ENCODE peak calls at places on chromosomes 13 and 19, in seven cellular contexts. F, I, Q, N, O, E and L are unnamed samples.

GRCh38 chr13:112658807-112659206 is 31.0 kb upstream of the ATP11A start:
- DNase-seq in O (peak), I (no peak), E (no peak), F (peak), N (no peak), Q (peak), L (peak)

GRCh38 chr13:68628994-68629393 is 1398.9 kb upstream of the PCDH9 start:
- DNase-seq in O (no peak), N (no peak), I (no peak), E (no peak), F (no peak), Q (no peak), L (no peak)

GRCh38 chr13:27868639-27869435 is 51.0 kb upstream of the PDX1 start:
- DNase-seq in E (no peak), N (no peak), F (peak), Q (peak), O (peak), I (no peak), L (peak)

GRCh38 chr13:26425439-26426358 is 131.8 kb upstream of the WASF3 start:
- DNase-seq in E (no peak), F (no peak), Q (peak), I (no peak), N (no peak), O (no peak), L (peak)

GRCh38 chr13:37118002-37118401 is 12.5 kb upstream of the CSNK1A1L start:
- DNase-seq in N (no peak), I (no peak), Q (no peak), F (no peak), O (no peak), E (no peak), L (no peak)

GRCh38 chr13:67094952-67095351 is 135.2 kb downstream of the PCDH9 start:
- DNase-seq in I (no peak), N (no peak), Q (peak), F (no peak), O (no peak), E (no peak), L (no peak)

GRCh38 chr13:73703606-73704005 is 430.6 kb downstream of the KLF12 start:
- DNase-seq in I (no peak), Q (no peak), O (peak), N (no peak), F (no peak), E (no peak), L (no peak)

GRCh38 chr13:42478531-42479156 is 95.3 kb upstream of the TNFSF11 start:
- DNase-seq in N (peak), I (no peak), E (no peak), F (peak), O (peak), Q (peak), L (peak)

GRCh38 chr13:34926513-34926912 is 15.6 kb upstream of the NBEA start:
- DNase-seq in Q (peak), O (peak), E (no peak), F (peak), N (no peak), I (no peak), L (peak)

GRCh38 chr19:48487544-48487943 is 18.4 kb downstream of the CYTH2 start:
- DNase-seq in N (no peak), I (no peak), O (no peak), F (no peak), E (no peak), Q (no peak), L (no peak)

GRCh38 chr13:48559638-48560320 is 26.9 kb upstream of the RCBTB2 start:
- DNase-seq in I (no peak), Q (peak), O (no peak), N (no peak), F (no peak), E (no peak), L (no peak)

GRCh38 chr19:35112995-35113693 is 2.5 kb upstream of the FXYD3 start:
- DNase-seq in I (no peak), Q (no peak), E (no peak), N (no peak), F (no peak), O (no peak), L (no peak)

GRCh38 chr19:11291991-11292390 is 4.0 kb upstream of the TSPAN16 start:
- DNase-seq in Q (no peak), I (no peak), E (no peak), N (no peak), F (no peak), O (peak), L (no peak)

GRCh38 chr13:109297628-109298027 is 488.8 kb downstream of the IRS2 start:
- DNase-seq in O (no peak), Q (peak), E (no peak), F (no peak), N (no peak), I (no peak), L (peak)

GRCh38 chr19:45643927-45644771 is 5.0 kb upstream of the EML2 start:
- DNase-seq in E (no peak), F (peak), O (no peak), N (no peak), Q (no peak), I (no peak), L (no peak)

GRCh38 chr13:70604448-70604847 is 496.2 kb upstream of the KLHL1 start:
- DNase-seq in O (no peak), F (peak), E (no peak), Q (no peak), N (no peak), I (no peak), L (no peak)

GRCh38 chr13:101515504-101515903 is 63.0 kb downstream of the ITGBL1 start:
- DNase-seq in Q (no peak), F (no peak), O (peak), E (no peak), I (no peak), N (no peak), L (no peak)

GRCh38 chr13:97133955-97134354 is 88.2 kb upstream of the MBNL2 start:
- DNase-seq in F (no peak), Q (no peak), O (peak), E (no peak), N (no peak), I (no peak), L (no peak)

GRCh38 chr19:12090807-12091206 is 26.3 kb downstream of the ZNF844 start:
- DNase-seq in F (peak), E (no peak), I (peak), O (peak), Q (peak), N (peak), L (peak)

GRCh38 chr19:13887039-13887438 is 10.1 kb downstream of the NANOS3 start:
- DNase-seq in E (no peak), I (no peak), N (no peak), O (no peak), Q (no peak), F (no peak), L (no peak)

GRCh38 chr19:15828121-15828620 is 12.7 kb upstream of the OR10H1 start:
- DNase-seq in N (no peak), O (peak), F (peak), Q (no peak), I (no peak), E (no peak), L (no peak)

GRCh38 chr19:48206402-48207093 is 36.1 kb downstream of the ZSWIM9 start:
- DNase-seq in E (no peak), Q (no peak), N (no peak), O (no peak), F (no peak), I (no peak), L (no peak)

GRCh38 chr13:108734676-108735075 is 105.3 kb downstream of the MYO16 start:
- DNase-seq in E (peak), Q (no peak), O (no peak), N (no peak), I (peak), F (peak), L (no peak)

GRCh38 chr13:111179908-111180756 is 65.0 kb downstream of the ARHGEF7 start:
- DNase-seq in N (no peak), O (peak), E (no peak), F (no peak), Q (no peak), I (no peak), L (no peak)

GRCh38 chr13:38735655-38736440 is 49.0 kb downstream of the FREM2 start:
- DNase-seq in I (no peak), E (no peak), O (peak), N (no peak), Q (no peak), F (peak), L (no peak)

GRCh38 chr13:30978981-30979956 is 46.8 kb downstream of the TEX26 start:
- DNase-seq in I (peak), N (peak), E (peak), O (peak), Q (no peak), F (peak), L (no peak)

GRCh38 chr13:29193083-29193482 is 372.9 kb downstream of the MTUS2 start:
- DNase-seq in I (no peak), F (no peak), N (no peak), E (no peak), O (no peak), Q (no peak), L (no peak)

GRCh38 chr13:29190298-29190697 is 370.2 kb downstream of the MTUS2 start:
- DNase-seq in N (no peak), O (no peak), Q (no peak), E (no peak), F (no peak), I (no peak), L (no peak)

GRCh38 chr13:29182216-29182615 is 362.1 kb downstream of the MTUS2 start:
- DNase-seq in N (no peak), O (peak), I (no peak), Q (no peak), F (no peak), E (no peak), L (no peak)

GRCh38 chr13:29187584-29187983 is 367.4 kb downstream of the MTUS2 start:
- DNase-seq in O (no peak), N (no peak), Q (no peak), I (no peak), E (no peak), F (no peak), L (no peak)
- H4K8ac ChIP-seq in O (no peak), N (no peak), Q (no peak), I (no peak), E (no peak), F (no peak), L (no peak)

GRCh38 chr13:44196186-44196751 is 177.4 kb upstream of the SERP2 start:
- DNase-seq in Q (no peak), N (no peak), E (no peak), F (no peak), O (no peak), I (no peak), L (no peak)

GRCh38 chr13:44193731-44194130 is 179.9 kb upstream of the SERP2 start:
- DNase-seq in F (no peak), I (no peak), N (no peak), Q (no peak), E (no peak), O (peak), L (no peak)

GRCh38 chr13:44199627-44200207 is 173.9 kb upstream of the SERP2 start:
- DNase-seq in I (no peak), E (no peak), N (no peak), F (no peak), Q (no peak), O (peak), L (no peak)

GRCh38 chr13:44198826-44199225 is 174.8 kb upstream of the SERP2 start:
- DNase-seq in I (no peak), Q (no peak), F (peak), O (peak), E (no peak), N (no peak), L (no peak)

GRCh38 chr13:44197791-44198770 is 175.5 kb upstream of the SERP2 start:
- DNase-seq in N (no peak), O (peak), E (no peak), I (no peak), Q (peak), F (no peak), L (peak)
- H4K8ac ChIP-seq in N (no peak), O (no peak), E (no peak), I (no peak), Q (no peak), F (no peak), L (no peak)

GRCh38 chr13:74836628-74837027 is 645.3 kb downstream of the TBC1D4 start:
- DNase-seq in F (no peak), Q (no peak), E (no peak), N (no peak), I (no peak), O (no peak), L (no peak)

GRCh38 chr13:74839656-74840055 is 642.3 kb downstream of the TBC1D4 start:
- DNase-seq in Q (peak), E (no peak), I (no peak), N (no peak), F (no peak), O (no peak), L (no peak)

GRCh38 chr13:74838096-74838495 is 643.9 kb downstream of the TBC1D4 start:
- DNase-seq in O (no peak), N (no peak), Q (no peak), F (no peak), E (no peak), I (no peak), L (no peak)

GRCh38 chr13:74841123-74841522 is 640.8 kb downstream of the TBC1D4 start:
- DNase-seq in F (no peak), E (no peak), O (no peak), I (no peak), Q (no peak), N (no peak), L (no peak)

GRCh38 chr13:74835579-74835978 is 646.4 kb downstream of the TBC1D4 start:
- DNase-seq in I (no peak), F (no peak), Q (no peak), N (no peak), O (no peak), E (no peak), L (no peak)
- H4K8ac ChIP-seq in I (no peak), F (no peak), Q (no peak), N (no peak), O (no peak), E (no peak), L (no peak)

GRCh38 chr19:5262721-5263120 is 77.9 kb downstream of the PTPRS start:
- DNase-seq in I (no peak), O (no peak), E (no peak), F (no peak), Q (no peak), N (no peak), L (no peak)

GRCh38 chr19:5260381-5260967 is 80.1 kb downstream of the PTPRS start:
- DNase-seq in O (no peak), I (no peak), F (no peak), N (no peak), E (no peak), Q (no peak), L (no peak)

GRCh38 chr19:5263615-5264014 is 77.0 kb downstream of the PTPRS start:
- DNase-seq in E (no peak), Q (no peak), F (no peak), O (peak), N (no peak), I (no peak), L (no peak)

GRCh38 chr19:5259750-5260149 is 80.9 kb downstream of the PTPRS start:
- DNase-seq in Q (no peak), I (no peak), F (no peak), E (no peak), N (no peak), O (no peak), L (no peak)

GRCh38 chr19:5261151-5261890 is 79.3 kb downstream of the PTPRS start:
- DNase-seq in Q (no peak), E (no peak), N (no peak), F (no peak), O (peak), I (no peak), L (no peak)
- H4K8ac ChIP-seq in Q (no peak), E (no peak), N (no peak), F (no peak), O (no peak), I (no peak), L (no peak)

GRCh38 chr13:58994077-58994476 is 1169.7 kb downstream of the DIAPH3 start:
- DNase-seq in O (no peak), Q (no peak), I (no peak), N (no peak), E (no peak), F (no peak), L (no peak)

GRCh38 chr13:58994778-58995177 is 1169.0 kb downstream of the DIAPH3 start:
- DNase-seq in F (no peak), Q (no peak), N (no peak), E (no peak), O (no peak), I (no peak), L (peak)

GRCh38 chr13:58992478-58993042 is 1171.2 kb downstream of the DIAPH3 start:
- DNase-seq in E (no peak), Q (no peak), O (no peak), N (no peak), I (no peak), F (no peak), L (no peak)

DNA sequence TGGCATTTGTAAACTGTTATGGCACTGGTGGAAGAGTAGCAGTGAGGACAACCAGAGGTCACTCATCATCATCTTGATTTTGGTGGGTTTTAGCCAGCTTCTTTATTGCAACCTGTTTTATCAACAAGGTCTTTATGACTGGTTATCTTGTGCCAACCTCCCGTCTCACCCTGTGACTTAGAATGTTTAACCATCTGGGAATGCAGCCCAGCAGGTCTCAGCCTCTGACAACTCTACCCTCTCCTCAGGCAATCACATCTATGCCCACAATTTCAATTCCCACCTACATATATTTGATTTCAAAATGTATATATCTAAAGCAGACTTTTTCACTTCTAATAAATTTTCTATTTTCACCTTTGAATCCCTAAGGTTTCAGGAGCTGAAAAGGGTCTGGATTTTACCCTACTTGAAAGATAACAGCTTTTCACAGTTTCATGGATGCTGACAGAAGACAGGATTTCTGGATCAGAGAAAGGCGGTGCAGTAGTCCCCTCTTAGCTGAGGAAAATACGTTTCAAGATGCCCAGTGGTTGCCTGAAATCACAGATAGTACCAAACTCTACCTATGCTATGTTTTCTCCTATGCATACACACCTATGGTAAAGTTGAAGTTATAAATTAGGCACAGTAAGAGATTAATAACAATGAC is 1171.8 kb downstream of the DIAPH3 start:
- DNase-seq in N (no peak), E (no peak), O (no peak), Q (no peak), I (no peak), F (no peak), L (no peak)
- H4K8ac ChIP-seq in N (no peak), E (no peak), O (no peak), Q (no peak), I (no peak), F (no peak), L (no peak)

DNA sequence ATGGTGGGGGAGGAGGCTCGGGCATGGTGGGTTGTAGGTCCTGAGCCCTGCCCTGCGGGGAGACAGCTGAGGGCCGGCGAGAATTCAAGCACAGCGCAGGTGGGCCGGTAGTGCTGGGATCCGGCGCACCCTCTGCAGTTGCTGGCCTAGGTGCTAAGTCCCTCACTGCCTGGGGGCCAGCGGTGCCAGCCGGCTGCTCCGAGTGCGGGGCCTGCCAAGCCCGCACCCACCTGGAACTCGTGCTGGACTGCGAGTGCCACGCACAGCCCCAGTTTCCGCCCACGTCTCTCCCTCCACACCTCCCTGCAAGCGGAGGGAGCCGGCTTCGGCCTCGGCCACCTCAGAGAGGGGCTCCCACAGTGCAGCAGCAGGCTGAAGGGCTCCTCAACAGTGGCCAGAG is 33.7 kb downstream of the EEF1AKMT1 start:
- DNase-seq in O (no peak), N (no peak), Q (no peak), I (no peak), E (no peak), F (no peak), L (no peak)
- H4K8ac ChIP-seq in O (no peak), N (no peak), Q (no peak), I (no peak), E (no peak), F (no peak), L (peak)

GRCh38 chr19:54415901-54416621 is 797 bp downstream of the TTYH1 start:
- DNase-seq in E (no peak), Q (no peak), O (no peak), N (no peak), I (no peak), F (no peak), L (no peak)

GRCh38 chr19:54416695-54417491 is 1.6 kb downstream of the TTYH1 start:
- DNase-seq in Q (no peak), O (no peak), N (no peak), I (no peak), F (no peak), E (no peak), L (no peak)

GRCh38 chr19:54412877-54413276 is 2.4 kb upstream of the TTYH1 start:
- DNase-seq in E (no peak), Q (no peak), F (no peak), I (no peak), O (no peak), N (no peak), L (no peak)

GRCh38 chr19:54415208-54415900 is at the start of gene TTYH1:
- DNase-seq in E (no peak), Q (no peak), O (no peak), I (peak), N (no peak), F (no peak), L (no peak)

GRCh38 chr19:54414156-54414555 is 1.1 kb upstream of the TTYH1 start:
- DNase-seq in E (no peak), F (no peak), I (no peak), N (no peak), Q (no peak), O (no peak), L (no peak)
- H4K8ac ChIP-seq in E (no peak), F (no peak), I (no peak), N (no peak), Q (no peak), O (no peak), L (no peak)

GRCh38 chr19:2735374-2735773 is 4.4 kb downstream of the SLC39A3 start:
- DNase-seq in E (no peak), F (no peak), Q (no peak), O (no peak), N (no peak), I (no peak), L (no peak)

GRCh38 chr19:2739602-2740313 is at the start of gene SLC39A3:
- DNase-seq in Q (peak), F (peak), N (peak), E (peak), I (peak), O (peak), L (peak)

GRCh38 chr19:2733930-2734588 is 5.8 kb downstream of the SLC39A3 start:
- DNase-seq in O (no peak), I (no peak), E (no peak), N (no peak), F (no peak), Q (no peak), L (no peak)

GRCh38 chr19:2734589-2735288 is 5.1 kb downstream of the SLC39A3 start:
- DNase-seq in Q (no peak), F (no peak), N (no peak), O (no peak), I (no peak), E (no peak), L (no peak)

DNA sequence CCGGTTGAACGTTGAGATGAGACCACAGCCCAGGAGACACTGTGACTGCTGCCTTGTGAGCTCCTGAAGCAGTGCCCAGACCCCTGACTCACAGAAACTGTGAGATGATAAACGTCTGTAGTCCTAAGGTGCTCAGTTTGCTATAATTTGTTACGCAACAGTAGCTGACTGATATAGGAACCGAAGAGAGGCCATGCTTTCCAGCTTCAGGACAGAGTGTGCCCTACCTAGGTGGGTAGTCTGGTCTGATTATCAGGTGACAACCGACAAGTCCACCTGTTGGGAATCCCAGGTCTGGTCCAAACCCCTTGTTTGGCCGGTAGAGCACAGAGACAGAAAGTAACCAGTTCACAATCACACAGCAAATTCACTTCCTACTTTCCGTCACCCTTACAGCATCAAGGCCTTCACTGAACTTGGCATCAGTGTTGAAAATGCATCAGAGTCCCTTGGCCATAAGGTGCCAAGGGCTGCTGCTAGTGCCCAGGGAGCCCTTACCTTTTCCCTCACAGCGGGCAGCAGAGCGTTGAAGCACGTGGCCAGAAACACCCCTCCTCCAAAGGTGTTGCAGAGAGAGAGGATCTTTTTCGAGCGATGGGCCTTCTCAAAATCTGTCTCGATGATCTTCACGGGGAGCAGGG is 3.1 kb downstream of the SLC39A3 start:
- DNase-seq in I (no peak), Q (no peak), E (no peak), O (no peak), N (no peak), F (no peak), L (no peak)
- H4K8ac ChIP-seq in I (no peak), Q (no peak), E (no peak), O (no peak), N (no peak), F (no peak), L (no peak)